ENCODE peak calls at places on chromosome X, in nine cellular contexts. V is MCF 10A, F is heart right ventricle, M is chondrocyte, D is stomach, I is endothelial cell, Z is Calu3, W is GM13977, R is AG09309. Y is an unnamed sample.

GRCh38 chrX:129760155-129760554 is 19.6 kb upstream of the SASH3 start:
- DNase-seq in V (no peak), F (no peak), M (peak; percentile 67), D (no peak), I (no peak), Z (no peak), W (no peak), R (no peak), Y (no peak)

GRCh38 chrX:45400380-45400779 is 199.7 kb upstream of the DIPK2B start:
- DNase-seq in V (no peak), F (no peak), M (no peak), D (no peak), I (no peak), Z (no peak), W (no peak), R (no peak), Y (no peak)

GRCh38 chrX:13339607-13340006 is 19.8 kb upstream of the ATXN3L start:
- DNase-seq in V (peak; percentile 2), F (no peak), M (no peak), D (no peak), I (no peak), Z (no peak), W (no peak), R (no peak), Y (no peak)

GRCh38 chrX:155434906-155435743 is 23.3 kb downstream of the F8A3 start:
- DNase-seq in V (no peak), F (no peak), M (no peak), D (no peak), I (no peak), Z (no peak), W (no peak), R (no peak), Y (no peak)

GRCh38 chrX:55787063-55787462 is 69.5 kb downstream of the RRAGB start:
- DNase-seq in V (no peak), F (no peak), M (no peak), D (no peak), I (no peak), Z (no peak), W (no peak), R (no peak), Y (no peak)

GRCh38 chrX:150411656-150412055 is 48.5 kb downstream of the MAMLD1 start:
- DNase-seq in V (no peak), F (no peak), M (no peak), D (no peak), I (no peak), Z (no peak), W (no peak), R (no peak), Y (no peak)

GRCh38 chrX:119688856-119689455 is 4.0 kb downstream of the SEPTIN6 start:
- DNase-seq in V (no peak), F (no peak), M (no peak), D (no peak), I (no peak), Z (no peak), W (no peak), R (no peak), Y (no peak)

GRCh38 chrX:21730011-21730410 is 27.9 kb downstream of the SMPX start:
- DNase-seq in V (no peak), F (no peak), M (no peak), D (no peak), I (no peak), Z (no peak), W (no peak), R (no peak), Y (no peak)

GRCh38 chrX:48802813-48803261 is 970 bp downstream of the HDAC6 start:
- DNase-seq in V (no peak), F (no peak), M (no peak), D (no peak), I (no peak), Z (no peak), W (no peak), R (no peak), Y (no peak)

GRCh38 chrX:63581390-63581789 is 203.6 kb downstream of the ARHGEF9 start:
- DNase-seq in V (no peak), F (no peak), M (no peak), D (no peak), I (no peak), Z (no peak), W (no peak), R (no peak), Y (no peak)

GRCh38 chrX:30388325-30388724 is 79.1 kb upstream of the NR0B1 start:
- DNase-seq in V (no peak), F (no peak), M (no peak), D (no peak), I (no peak), Z (no peak), W (no peak), R (no peak), Y (no peak)
- TF ChIP-seq CTCF in V (no peak), F (no peak), M (no peak), D (no peak), I (no peak), Z (no peak), W (no peak), R (no peak), Y (no peak)

DNA sequence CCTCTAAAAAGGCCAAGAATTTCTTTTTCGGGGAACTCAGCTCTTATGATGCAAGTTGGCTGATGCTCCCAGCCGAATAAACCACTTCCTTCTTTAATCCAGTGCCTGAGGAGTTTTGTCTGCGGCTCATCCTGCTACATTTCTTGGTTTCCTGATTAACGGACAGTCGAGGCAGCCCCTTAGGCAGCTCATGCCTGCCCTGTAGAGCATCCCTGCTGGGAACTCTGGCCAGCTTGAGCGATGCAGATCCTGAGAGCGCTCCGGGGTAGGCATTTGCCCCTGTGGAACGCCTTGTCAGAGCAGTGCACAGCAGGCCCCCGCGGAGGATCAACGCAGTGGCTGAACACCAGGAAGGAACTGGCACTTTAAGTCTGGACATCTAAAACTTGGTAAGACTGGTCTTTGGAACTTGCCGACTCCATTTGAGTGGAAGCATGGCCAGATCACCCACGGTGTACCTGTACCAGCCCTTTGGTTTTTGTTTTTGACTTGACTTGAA is 3.1 kb downstream of the CT45A10 start:
- DNase-seq in V (no peak), F (no peak), M (no peak), D (no peak), I (no peak), Z (no peak), W (no peak), R (no peak), Y (no peak)
- TF ChIP-seq CTCF in V (no peak), F (no peak), M (no peak), D (no peak), I (no peak), Z (no peak), W (no peak), R (no peak), Y (no peak)

DNA sequence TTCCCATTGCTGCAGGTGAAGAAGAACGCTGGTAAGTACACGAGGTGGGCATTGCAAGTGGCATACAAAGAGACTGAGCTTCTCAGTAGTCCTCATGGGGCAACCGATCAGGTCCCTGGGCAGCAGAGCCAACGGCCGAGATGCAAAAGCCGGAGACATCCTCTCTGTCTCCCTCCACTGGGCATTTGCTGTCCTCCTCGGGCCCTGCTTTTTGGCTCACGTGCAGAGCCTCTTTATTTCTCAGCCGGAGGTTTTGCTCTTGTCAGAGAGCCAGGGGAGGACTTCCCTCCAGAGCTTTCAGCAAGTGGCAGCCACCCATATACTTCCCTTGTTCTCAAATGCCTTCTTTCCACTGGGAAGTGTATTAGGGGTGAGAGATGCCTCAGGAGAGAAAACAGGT is 18.0 kb downstream of the STARD8 start:
- DNase-seq in V (no peak), F (peak; percentile 34), M (no peak), D (no peak), I (no peak), Z (no peak), W (no peak), R (no peak), Y (no peak)
- TF ChIP-seq CTCF in V (no peak), F (peak; percentile 34), M (no peak), D (no peak), I (no peak), Z (no peak), W (no peak), R (peak; percentile 15), Y (peak; percentile 15)

GRCh38 chrX:154373340-154374306 is 811 bp downstream of the FLNA start:
- DNase-seq in V (peak; percentile 83), F (peak; percentile 71), M (no peak), D (peak; percentile 67), I (peak; percentile 61), Z (peak; percentile 90), W (peak; percentile 51), R (no peak), Y (no peak)
- TF ChIP-seq CTCF in V (peak; percentile 52), F (peak; percentile 72), M (peak; percentile 84), D (no peak), I (no peak), Z (peak; percentile 75), W (no peak), R (peak; percentile 53), Y (peak; percentile 58)

GRCh38 chrX:7706032-7706431 is 136.9 kb upstream of the VCX start:
- DNase-seq in V (peak; percentile 4), F (no peak), M (no peak), D (no peak), I (no peak), Z (no peak), W (no peak), R (no peak), Y (no peak)
- TF ChIP-seq CTCF in V (peak; percentile 28), F (peak; percentile 17), M (peak; percentile 82), D (no peak), I (no peak), Z (no peak), W (peak; percentile 20), R (peak; percentile 35), Y (peak; percentile 22)

Y was measured in epithelial cell of proximal tubule.